ENCODE peak calls at places on chromosomes 4 and X, in seven cellular contexts. D is GM10248, W is cardiac muscle cell, Q is retinal pigment epithelial cell, E is thoracic aorta, Y is tibial nerve, T is esophagus squamous epithelium. X is an unnamed sample.

GRCh38 chr4:1195109-1195671 is 22.8 kb upstream of the SPON2 start:
- DNase-seq in D (no peak), W (no peak), Q (no peak), E (no peak), Y (peak), T (no peak), X (peak)

GRCh38 chr4:15649914-15650545 is 5.1 kb downstream of the FBXL5 start:
- DNase-seq in D (peak), W (peak), Q (no peak), E (no peak), Y (no peak), T (no peak), X (peak)

GRCh38 chr4:185592845-185593488 is 57.7 kb upstream of the PDLIM3 start:
- DNase-seq in D (no peak), W (no peak), Q (no peak), E (no peak), Y (no peak), T (no peak), X (no peak)

GRCh38 chr4:36281384-36282106 is at the start of gene DTHD1:
- DNase-seq in D (no peak), W (no peak), Q (no peak), E (no peak), Y (no peak), T (no peak), X (peak)

GRCh38 chr4:44538534-44538933 is 89.9 kb upstream of the KCTD8 start:
- DNase-seq in D (no peak), W (no peak), Q (no peak), E (no peak), Y (no peak), T (no peak), X (no peak)

GRCh38 chr4:29581469-29581868 is 1138.7 kb upstream of the PCDH7 start:
- DNase-seq in D (no peak), W (no peak), Q (no peak), E (no peak), Y (no peak), T (no peak), X (no peak)

GRCh38 chrX:97743014-97743413 is 859.3 kb downstream of the RPA4 start:
- DNase-seq in D (no peak), W (no peak), Q (no peak), E (no peak), Y (no peak), T (no peak), X (no peak)

GRCh38 chrX:38117485-38117884 is 103.2 kb downstream of the SRPX start:
- DNase-seq in D (no peak), W (no peak), Q (peak), E (no peak), Y (no peak), T (no peak), X (no peak)

GRCh38 chrX:57595381-57595811 is 3.6 kb downstream of the ZXDB start:
- DNase-seq in D (no peak), W (no peak), Q (peak), E (no peak), Y (no peak), T (no peak), X (no peak)

GRCh38 chrX:40155617-40156471 is 58.1 kb upstream of the BCOR start:
- DNase-seq in D (peak), W (no peak), Q (no peak), E (no peak), Y (no peak), T (no peak), X (no peak)

GRCh38 chr4:1417522-1418390 is 11.5 kb upstream of the NKX1-1 start:
- DNase-seq in D (no peak), W (no peak), Q (no peak), E (no peak), Y (peak), T (no peak), X (no peak)

GRCh38 chr4:80216100-80216761 is 18.9 kb downstream of the PRDM8 start:
- DNase-seq in D (no peak), W (no peak), Q (no peak), E (no peak), Y (no peak), T (no peak), X (no peak)

GRCh38 chr4:74671074-74671698 is 123.1 kb downstream of the BTC start:
- DNase-seq in D (no peak), W (peak), Q (no peak), E (no peak), Y (no peak), T (peak), X (no peak)
- TF ChIP-seq CTCF in D (peak), W (peak), Q (peak), E (peak), Y (no peak), T (peak), X (peak)

DNA sequence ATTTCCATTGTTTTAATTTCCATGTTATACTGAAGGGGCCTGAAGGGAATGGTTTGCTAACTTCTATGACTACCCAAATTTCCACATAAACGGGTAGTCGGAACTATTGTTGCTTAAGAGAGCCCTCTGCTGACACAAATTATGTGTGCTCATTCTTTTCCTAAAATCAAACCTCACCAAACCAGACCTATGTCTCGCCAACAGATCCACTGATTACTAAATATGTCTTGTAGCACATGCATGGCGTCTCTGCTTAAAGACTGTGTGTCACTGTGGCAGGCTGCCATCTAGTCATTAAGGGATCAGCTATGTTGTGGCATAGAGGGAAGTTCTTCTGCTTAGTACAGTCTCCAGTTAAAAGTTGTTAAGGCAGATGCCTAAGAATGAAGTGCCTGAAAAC is 25.1 kb downstream of the PIR start:
- DNase-seq in D (peak), W (peak), Q (peak), E (peak), Y (no peak), T (no peak), X (no peak)
- TF ChIP-seq CTCF in D (peak), W (peak), Q (peak), E (peak), Y (peak), T (no peak), X (no peak)

DNA sequence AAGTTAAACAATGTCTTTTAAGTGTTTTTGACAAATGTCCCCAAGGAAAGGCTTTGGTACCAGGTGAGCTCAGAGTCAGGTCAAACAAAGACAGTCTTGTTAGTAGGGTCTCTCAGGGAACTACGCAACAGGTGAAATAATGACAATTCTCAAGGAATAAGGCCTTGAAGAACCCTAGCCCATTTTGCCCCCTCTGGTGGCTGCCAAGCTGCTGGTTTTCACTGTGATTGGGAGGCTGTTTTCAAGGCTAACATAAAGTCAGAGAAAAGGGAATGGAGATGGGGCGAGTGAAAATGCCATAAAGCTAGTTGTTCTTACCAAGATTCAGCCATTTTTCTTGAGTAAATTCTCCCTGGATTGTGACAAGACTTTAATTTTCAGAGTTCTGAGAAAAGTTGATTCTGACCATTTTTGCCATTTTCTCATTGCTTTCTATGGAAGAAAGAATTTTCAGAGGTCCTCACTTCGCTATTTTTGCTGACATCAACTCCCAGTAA is 58.7 kb downstream of the RWDD4 start:
- DNase-seq in D (no peak), W (no peak), Q (no peak), E (no peak), Y (no peak), T (no peak), X (no peak)
- TF ChIP-seq CTCF in D (no peak), W (peak), Q (peak), E (no peak), Y (no peak), T (no peak), X (no peak)

GRCh38 chr4:91973479-91974153 is 330.1 kb upstream of the GRID2 start:
- DNase-seq in D (no peak), W (no peak), Q (no peak), E (no peak), Y (no peak), T (no peak), X (no peak)
- TF ChIP-seq CTCF in D (no peak), W (no peak), Q (no peak), E (no peak), Y (no peak), T (no peak), X (no peak)

DNA sequence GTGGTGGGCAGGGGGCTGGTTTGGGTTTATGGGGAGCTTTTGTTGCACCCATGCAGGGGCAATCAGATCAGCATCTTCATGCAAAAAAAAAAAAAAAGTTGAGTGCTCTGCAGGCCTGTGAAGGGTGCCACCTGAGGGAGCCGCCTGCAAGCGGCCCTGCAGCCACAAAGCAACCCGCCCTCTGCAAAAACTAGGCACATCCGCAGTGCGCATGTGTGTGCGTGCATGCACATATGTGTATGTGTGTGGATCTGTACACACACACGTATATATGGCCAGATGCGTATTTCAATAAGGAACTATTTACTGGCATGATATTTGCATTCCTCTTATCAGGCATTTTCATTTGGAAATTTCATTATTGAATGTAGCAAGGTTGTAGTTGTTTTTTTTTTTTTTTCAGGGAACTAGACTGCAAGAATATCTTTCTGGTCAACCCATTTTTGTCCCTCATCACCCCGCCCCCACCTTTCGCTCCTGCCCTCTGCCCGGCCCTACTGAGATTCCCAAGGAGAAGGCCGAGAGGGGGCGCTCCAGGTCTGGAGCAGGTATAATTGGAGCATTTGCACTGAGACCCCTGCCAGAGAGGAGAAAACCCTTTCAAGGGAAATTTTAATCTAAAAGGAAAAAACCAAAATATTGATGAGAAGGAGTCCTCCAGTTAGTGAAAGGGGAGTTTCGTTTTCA is 18.1 kb downstream of the CCNQ start:
- DNase-seq in D (no peak), W (peak), Q (no peak), E (no peak), Y (no peak), T (no peak), X (no peak)
- TF ChIP-seq CTCF in D (no peak), W (no peak), Q (peak), E (no peak), Y (no peak), T (no peak), X (no peak)

DNA sequence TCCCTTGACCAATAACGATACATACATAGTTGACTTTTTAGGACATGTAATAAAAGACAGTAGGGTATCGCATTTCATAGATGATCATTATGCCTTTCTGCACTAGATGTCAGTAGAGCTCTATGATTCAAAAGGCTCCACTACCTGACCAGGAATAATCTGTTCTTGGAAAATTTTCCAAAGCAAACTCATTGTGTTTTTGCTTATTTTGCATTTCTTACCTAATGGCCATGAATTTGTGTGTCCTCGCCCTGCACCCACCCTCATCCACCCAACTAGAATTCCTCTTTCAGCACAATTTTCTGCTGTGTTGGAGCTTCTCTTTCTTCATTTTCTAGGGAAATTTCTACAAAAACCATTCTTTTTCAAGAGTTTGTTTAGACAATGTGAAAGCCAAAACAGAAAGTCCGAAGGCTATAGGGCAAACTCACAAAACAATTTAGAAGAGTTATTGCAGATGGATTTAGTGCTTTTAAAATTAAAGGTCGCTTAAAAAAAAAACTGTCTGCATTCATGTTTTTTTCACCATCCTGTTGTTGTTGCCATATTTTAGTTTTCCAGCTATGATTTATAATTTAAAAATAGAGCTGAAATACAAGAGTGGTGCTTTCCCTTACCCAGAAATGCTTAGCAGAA is 183.6 kb downstream of the SPATA18 start:
- DNase-seq in D (no peak), W (peak), Q (peak), E (no peak), Y (no peak), T (no peak), X (no peak)
- TF ChIP-seq CTCF in D (no peak), W (peak), Q (peak), E (peak), Y (peak), T (peak), X (no peak)

DNA sequence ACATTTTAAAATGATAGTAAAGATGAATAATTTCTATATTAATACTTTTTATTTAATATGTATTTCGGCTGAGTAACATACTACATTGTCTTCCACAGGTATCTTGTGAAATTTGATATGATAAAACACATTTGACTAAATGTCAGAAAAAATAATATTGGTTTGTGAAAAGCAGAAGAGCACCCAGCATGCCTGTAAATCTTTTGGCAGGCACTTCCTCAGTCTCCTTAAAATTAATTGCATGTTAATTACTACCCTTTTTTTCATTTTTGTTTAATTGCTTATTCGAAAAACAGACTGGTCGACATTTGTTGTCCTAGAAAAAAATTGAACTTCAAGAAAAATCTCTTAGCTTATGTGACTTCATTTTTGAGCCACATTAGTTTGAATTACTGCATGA is 40.6 kb downstream of the CLCN3 start:
- DNase-seq in D (no peak), W (no peak), Q (no peak), E (no peak), Y (no peak), T (no peak), X (no peak)
- TF ChIP-seq CTCF in D (no peak), W (no peak), Q (no peak), E (no peak), Y (no peak), T (no peak), X (no peak)

GRCh38 chr4:77305766-77306165 is 148.8 kb downstream of the CCNG2 start:
- DNase-seq in D (no peak), W (no peak), Q (no peak), E (no peak), Y (no peak), T (no peak), X (no peak)
- TF ChIP-seq CTCF in D (no peak), W (no peak), Q (no peak), E (no peak), Y (no peak), T (no peak), X (no peak)

X was measured in natural killer cell.